ENCODE peak calls at places on chromosomes 3 and 15, in four cellular contexts. I is A549, J is body of pancreas, E is gastrocnemius medialis. B is an unnamed sample. For H3K9me3, the result is how much of the 10 kb centered on the place peaks cover.

GRCh38 chr15:33722005-33722672 is 246.2 kb upstream of the CHRM5 start:
- ATAC-seq in E (no peak), J (no peak), I (peak), B (no peak)

GRCh38 chr15:80727196-80727595 is 32.1 kb downstream of the ABHD17C start:
- ATAC-seq in J (no peak), I (no peak), E (no peak), B (no peak)

GRCh38 chr3:11475324-11475723 is 168.4 kb downstream of the VGLL4 start:
- ATAC-seq in I (no peak), J (no peak), E (no peak), B (no peak)

GRCh38 chr3:59992578-59992977 is 942.8 kb upstream of the CFAP20DC start:
- ATAC-seq in I (no peak), E (no peak), J (no peak), B (no peak)

GRCh38 chr15:85606721-85607120 is 188.0 kb downstream of the KLHL25 start:
- ATAC-seq in J (no peak), I (no peak), E (no peak), B (no peak)

GRCh38 chr15:60949034-60949977 is 279.8 kb downstream of the RORA start:
- ATAC-seq in J (no peak), I (no peak), E (peak), B (peak)

GRCh38 chr3:143464850-143465249 is 345.3 kb downstream of the CHST2 start:
- ATAC-seq in J (no peak), I (peak), E (no peak), B (no peak)

GRCh38 chr3:187913617-187914033 is 168.4 kb upstream of the BCL6 start:
- ATAC-seq in J (no peak), E (no peak), I (peak), B (no peak)

GRCh38 chr3:28777806-28778475 is 429.3 kb upstream of the AZI2 start:
- ATAC-seq in J (no peak), E (no peak), I (no peak), B (no peak)

GRCh38 chr3:180277036-180277435 is 240.3 kb upstream of the PEX5L start:
- ATAC-seq in E (no peak), J (peak), I (no peak), B (no peak)

GRCh38 chr15:85649372-85649771 is 145.4 kb downstream of the KLHL25 start:
- ATAC-seq in E (peak), J (peak), I (peak), B (peak)

GRCh38 chr3:24229468-24230263 is 265.0 kb downstream of the THRB start:
- ATAC-seq in E (no peak), J (no peak), I (no peak), B (no peak)

GRCh38 chr3:120344349-120344748 is 4.8 kb downstream of the LRRC58 start:
- ATAC-seq in I (no peak), J (no peak), E (no peak), B (no peak)

GRCh38 chr3:16468114-16469098 is 45.1 kb downstream of the RFTN1 start:
- ATAC-seq in I (no peak), J (no peak), E (peak), B (peak)

GRCh38 chr3:9379327-9379726 is 16.5 kb downstream of the THUMPD3 start:
- ATAC-seq in E (no peak), J (no peak), I (no peak), B (no peak)

GRCh38 chr15:74434260-74434915 is 630 bp upstream of the SEMA7A start:
- ATAC-seq in I (no peak), J (no peak), E (no peak), B (no peak)

GRCh38 chr3:154970796-154971195 is 109.3 kb upstream of the MME start:
- ATAC-seq in I (no peak), E (peak), J (no peak), B (peak)

GRCh38 chr3:127484601-127485388 is 105.7 kb downstream of the TPRA1 start:
- ATAC-seq in I (no peak), E (no peak), J (no peak), B (no peak)

GRCh38 chr3:111871809-111872623 is 13.0 kb downstream of the PHLDB2 start:
- ATAC-seq in J (no peak), I (peak), E (no peak), B (no peak)

GRCh38 chr3:191136347-191136746 is 62.7 kb upstream of the OSTN start:
- ATAC-seq in I (peak), J (no peak), E (no peak), B (no peak)
- TF ChIP-seq CTCF in I (peak), J (no peak), E (no peak), B (no peak)

GRCh38 chr3:176357891-176358290 is 839.4 kb downstream of the TBL1XR1 start:
- ATAC-seq in E (no peak), I (no peak), J (no peak), B (no peak)
- H3K9me3 ChIP-seq in E (under half), I (under half), J (under half), B (under half)

GRCh38 chr3:65356331-65357286 is 668.8 kb upstream of the ADAMTS9 start:
- ATAC-seq in E (no peak), I (no peak), J (no peak), B (no peak)
- TF ChIP-seq CTCF in E (no peak), I (no peak), J (no peak), B (no peak)

GRCh38 chr3:458614-459375 is 262.2 kb downstream of the CHL1 start:
- ATAC-seq in E (no peak), J (no peak), I (no peak), B (no peak)
- H3K9me3 ChIP-seq in E (under half), J (under half), I (under half), B (under half)

GRCh38 chr3:72924055-72924454 is 36.2 kb downstream of the GXYLT2 start:
- ATAC-seq in J (no peak), I (peak), E (no peak), B (no peak)
- TF ChIP-seq CTCF in J (no peak), I (no peak), E (no peak), B (no peak)

GRCh38 chr3:98406034-98406433 is 15.6 kb downstream of the OR5K3 start:
- ATAC-seq in I (no peak), E (no peak), J (no peak), B (no peak)

GRCh38 chr3:98398513-98398912 is 8.0 kb downstream of the OR5K3 start:
- ATAC-seq in J (no peak), E (no peak), I (no peak), B (no peak)

GRCh38 chr3:98402507-98402906 is 12.0 kb downstream of the OR5K3 start:
- ATAC-seq in E (no peak), I (no peak), J (no peak), B (no peak)

GRCh38 chr3:98404010-98404409 is 13.5 kb downstream of the OR5K3 start:
- ATAC-seq in E (no peak), I (no peak), J (no peak), B (no peak)
- H3K9me3 ChIP-seq in E (under half), I (under half), J (under half), B (half or more)

GRCh38 chr15:90221251-90221900 is 12.4 kb downstream of the CIB1 start:
- ATAC-seq in E (peak), J (peak), I (peak), B (peak)
- TF ChIP-seq CTCF in E (peak), J (peak), I (peak), B (peak)

GRCh38 chr3:7520593-7520992 is 659.7 kb downstream of the GRM7 start:
- ATAC-seq in J (no peak), I (no peak), E (no peak), B (no peak)

GRCh38 chr3:7520059-7520458 is 659.1 kb downstream of the GRM7 start:
- ATAC-seq in J (no peak), E (no peak), I (no peak), B (no peak)

GRCh38 chr3:7517979-7518378 is 657.1 kb downstream of the GRM7 start:
- ATAC-seq in I (no peak), J (no peak), E (no peak), B (no peak)

DNA sequence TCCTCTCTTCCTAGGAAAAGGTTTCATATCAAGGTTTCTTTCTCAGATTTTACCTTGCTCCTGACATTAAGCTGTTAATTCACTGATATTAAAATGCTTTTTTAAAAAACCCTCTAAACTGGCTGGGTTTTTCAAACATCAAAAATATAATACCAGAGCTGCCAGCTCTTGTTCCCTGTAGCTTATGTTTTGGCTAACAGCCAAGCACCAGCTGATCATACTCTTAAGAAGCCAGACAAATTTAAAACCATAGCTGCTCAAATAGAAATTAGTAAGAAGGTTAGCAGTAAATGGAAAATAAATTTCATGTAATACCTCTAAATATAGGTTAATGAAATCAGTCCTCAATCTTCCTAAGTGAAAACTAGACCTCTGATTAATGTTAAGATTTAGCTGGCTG is 657.6 kb downstream of the GRM7 start:
- ATAC-seq in I (no peak), E (no peak), J (no peak), B (no peak)
- H3K9me3 ChIP-seq in I (under half), E (under half), J (under half), B (under half)

DNA sequence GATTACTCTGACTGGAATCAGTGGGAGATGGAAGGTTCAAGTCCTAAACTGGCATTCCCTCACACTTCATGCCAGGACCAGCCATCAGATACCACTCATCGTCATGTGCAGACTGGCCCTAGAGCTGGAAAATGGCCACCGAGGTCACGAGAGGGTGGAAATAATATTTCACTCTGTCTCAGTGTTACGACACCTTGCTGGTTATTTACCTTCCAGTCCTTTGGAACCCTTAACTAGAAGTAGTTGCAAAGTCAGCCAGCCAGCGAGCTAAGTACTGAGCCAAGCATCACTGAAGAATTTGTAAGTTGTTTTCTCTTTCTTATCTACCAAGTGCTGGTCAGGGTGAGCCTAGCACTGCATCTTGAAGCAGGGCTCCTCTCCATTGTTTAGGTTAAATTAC is 309.9 kb upstream of the RASGRP1 start:
- ATAC-seq in J (no peak), I (no peak), E (no peak), B (no peak)
- TF ChIP-seq CTCF in J (no peak), I (no peak), E (no peak), B (no peak)

GRCh38 chr3:31493187-31493586 is 39.5 kb upstream of the STT3B start:
- ATAC-seq in I (no peak), E (no peak), J (no peak), B (no peak)

GRCh38 chr3:31486865-31487533 is 45.7 kb upstream of the STT3B start:
- ATAC-seq in E (no peak), J (no peak), I (no peak), B (no peak)

GRCh38 chr3:31491660-31492059 is 41.1 kb upstream of the STT3B start:
- ATAC-seq in I (no peak), J (no peak), E (no peak), B (no peak)

GRCh38 chr3:31488475-31489017 is 44.2 kb upstream of the STT3B start:
- ATAC-seq in E (no peak), J (no peak), I (no peak), B (no peak)

DNA sequence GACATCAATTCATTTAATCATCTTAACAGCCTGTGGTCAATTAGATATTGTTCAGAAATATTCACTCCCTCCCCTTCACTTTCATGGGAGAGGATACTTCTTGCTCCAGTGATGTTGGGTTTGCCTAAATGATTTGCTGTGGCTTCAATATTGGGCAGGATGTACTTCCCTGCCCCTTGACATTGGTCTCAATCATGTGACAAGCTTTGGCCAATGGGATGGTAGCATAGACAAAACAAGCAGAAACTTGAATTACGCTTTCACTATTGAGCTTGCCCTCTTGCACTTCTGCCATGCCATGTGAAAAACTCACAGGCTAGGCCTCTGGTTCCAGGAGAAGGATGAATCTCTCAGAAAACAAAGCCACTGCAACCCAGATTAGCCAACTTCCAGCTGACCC is 42.2 kb upstream of the STT3B start:
- ATAC-seq in I (no peak), J (no peak), E (no peak), B (no peak)
- H3K9me3 ChIP-seq in I (under half), J (under half), E (under half), B (under half)

B was measured in gastroesophageal sphincter.